ENCODE peak calls at places on chromosomes 4 and X, in nine cellular contexts. R is GM23248, G is GM12865, Z is breast epithelium, V is HFF-Myc, T is MM.1S, W is astrocyte, M is ovary, B is lower lobe of right lung. X is an unnamed sample.

GRCh38 chr4:38603652-38604051 is 60.3 kb upstream of the KLF3 start:
- DNase-seq in T (no peak), Z (no peak), W (no peak), R (no peak), B (no peak), V (no peak), M (no peak), G (no peak), X (no peak)

GRCh38 chr4:159417006-159417405 is 314.1 kb downstream of the RAPGEF2 start:
- DNase-seq in G (no peak), T (no peak), V (no peak), M (no peak), W (no peak), Z (no peak), B (no peak), R (no peak), X (no peak)

GRCh38 chrX:13254076-13254785 is 65.6 kb downstream of the ATXN3L start:
- DNase-seq in B (peak; percentile 55), T (peak; percentile 53), R (peak; percentile 36), G (peak; percentile 80), Z (no peak), V (no peak), W (peak; percentile 39), M (peak; percentile 36), X (no peak)

GRCh38 chr4:7353846-7354610 is 80.7 kb downstream of the PSAPL1 start:
- DNase-seq in V (no peak), B (peak; percentile 28), W (no peak), G (no peak), T (no peak), Z (no peak), R (no peak), M (peak; percentile 67), X (no peak)

GRCh38 chrX:119790977-119791436 is 423 bp downstream of the RPL39 start:
- DNase-seq in B (no peak), M (no peak), Z (peak; percentile 48), V (no peak), T (peak; percentile 30), W (peak; percentile 10), G (peak; percentile 58), R (peak; percentile 69), X (no peak)

GRCh38 chr4:59553739-59554126 is 1646.4 kb upstream of the ADGRL3 start:
- DNase-seq in M (no peak), G (peak; percentile 41), B (no peak), W (peak; percentile 52), V (no peak), Z (no peak), T (peak; percentile 62), R (peak; percentile 3), X (no peak)

GRCh38 chr4:26856906-26857277 is 3.7 kb upstream of the STIM2 start:
- DNase-seq in Z (no peak), R (peak; percentile 18), W (no peak), G (no peak), M (no peak), T (no peak), V (no peak), B (no peak), X (no peak)

GRCh38 chr4:38082424-38083374 is 122.5 kb downstream of the PTTG2 start:
- DNase-seq in B (no peak), V (no peak), R (peak; percentile 84), M (no peak), Z (no peak), T (no peak), W (peak; percentile 86), G (no peak), X (no peak)

GRCh38 chr4:8558080-8558960 is 21.9 kb upstream of the GPR78 start:
- DNase-seq in T (no peak), W (peak; percentile 37), M (peak; percentile 29), V (no peak), B (no peak), G (no peak), Z (no peak), R (peak; percentile 85), X (no peak)

GRCh38 chrX:69163936-69164741 is 1.1 kb downstream of the PJA1 start:
- DNase-seq in W (no peak), Z (no peak), T (no peak), G (peak; percentile 57), R (peak; percentile 29), M (peak; percentile 59), B (peak; percentile 53), V (no peak), X (no peak)

GRCh38 chr4:70240192-70240591 is 2.2 kb upstream of the CSN3 start:
- DNase-seq in V (no peak), Z (no peak), W (peak; percentile 20), M (no peak), R (no peak), G (no peak), B (no peak), T (no peak), X (no peak)

GRCh38 chr4:2484993-2485392 is 16.1 kb downstream of the RNF4 start:
- DNase-seq in M (peak; percentile 49), B (peak; percentile 91), G (peak; percentile 89), W (no peak), V (no peak), T (peak; percentile 83), R (peak; percentile 84), Z (no peak), X (no peak)

GRCh38 chr4:153060191-153060590 is 124.1 kb downstream of the FHDC1 start:
- DNase-seq in Z (no peak), T (no peak), B (no peak), R (no peak), M (no peak), G (no peak), V (no peak), W (no peak), X (no peak)

GRCh38 chrX:53093177-53093655 is 726 bp upstream of the KANTR start:
- DNase-seq in W (peak; percentile 54), V (no peak), T (peak; percentile 76), Z (peak; percentile 75), B (peak; percentile 90), G (peak; percentile 84), M (peak; percentile 85), R (peak; percentile 87), X (no peak)

GRCh38 chrX:23901065-23901464 is 6.7 kb downstream of the APOO start:
- DNase-seq in B (no peak), V (no peak), M (no peak), Z (no peak), W (peak; percentile 84), G (peak; percentile 46), T (no peak), R (peak; percentile 84), X (peak; percentile 71)

GRCh38 chr4:24470681-24471622 is 113.4 kb downstream of the DHX15 start:
- DNase-seq in V (no peak), G (peak; percentile 21), T (peak; percentile 30), W (peak; percentile 61), Z (no peak), B (peak; percentile 45), R (peak; percentile 66), M (peak; percentile 60), X (no peak)

GRCh38 chr4:82842593-82842992 is 44.0 kb upstream of the SCD5 start:
- DNase-seq in Z (no peak), B (no peak), R (peak; percentile 68), M (no peak), T (no peak), V (no peak), W (no peak), G (no peak), X (no peak)

GRCh38 chrX:142978130-142978684 is 47.5 kb upstream of the SPANXN4 start:
- DNase-seq in G (peak; percentile 55), M (no peak), T (peak; percentile 14), R (no peak), Z (no peak), B (no peak), V (no peak), W (no peak), X (no peak)
- H3K4me3 ChIP-seq in G (peak overlapping the region; percentile 43), M (no peak overlapping the region), T (peak overlapping the region; percentile 9), R (no peak overlapping the region), Z (no peak overlapping the region), B (no peak overlapping the region), V (no peak overlapping the region), W (no peak overlapping the region), X (no peak overlapping the region)

GRCh38 chr4:35534946-35535345 is 709.4 kb downstream of the ARAP2 start:
- DNase-seq in V (no peak), B (no peak), G (no peak), W (no peak), R (no peak), T (no peak), M (no peak), Z (no peak), X (no peak)
- H3K4me3 ChIP-seq in V (no peak overlapping the region), B (no peak overlapping the region), G (no peak overlapping the region), W (no peak overlapping the region), R (no peak overlapping the region), T (no peak overlapping the region), M (no peak overlapping the region), Z (no peak overlapping the region), X (no peak overlapping the region)

GRCh38 chrX:39818750-39819149 is 279.0 kb downstream of the BCOR start:
- DNase-seq in Z (no peak), M (no peak), R (no peak), G (no peak), B (no peak), T (no peak), V (no peak), W (no peak), X (no peak)

GRCh38 chrX:39821011-39821708 is 276.6 kb downstream of the BCOR start:
- DNase-seq in T (no peak), G (peak; percentile 9), B (no peak), Z (no peak), V (no peak), W (peak; percentile 16), M (peak; percentile 70), R (peak; percentile 58), X (no peak)

GRCh38 chrX:39821709-39822095 is 276.1 kb downstream of the BCOR start:
- DNase-seq in W (no peak), V (no peak), M (peak; percentile 47), Z (no peak), G (no peak), T (no peak), R (no peak), B (no peak), X (no peak)

GRCh38 chrX:39822133-39822748 is 275.5 kb downstream of the BCOR start:
- DNase-seq in B (no peak), W (no peak), G (no peak), M (no peak), Z (no peak), V (no peak), T (no peak), R (no peak), X (no peak)

GRCh38 chrX:39819921-39820849 is 277.6 kb downstream of the BCOR start:
- DNase-seq in Z (no peak), M (peak; percentile 49), V (no peak), W (no peak), T (no peak), B (no peak), R (no peak), G (peak; percentile 3), X (no peak)
- H3K4me3 ChIP-seq in Z (peak overlapping the region; percentile 67), M (peak overlapping the region; percentile 43), V (peak overlapping the region; percentile 33), W (peak overlapping the region; percentile 28), T (no peak overlapping the region), B (peak overlapping the region; percentile 45), R (peak overlapping the region; percentile 65), G (no peak overlapping the region), X (peak overlapping the region; percentile 42)

GRCh38 chr4:121034010-121034409 is 38.3 kb downstream of the NDNF start:
- DNase-seq in M (no peak), G (no peak), B (no peak), W (peak; percentile 47), R (peak; percentile 74), V (no peak), T (no peak), Z (no peak), X (peak; percentile 62)
- H3K4me3 ChIP-seq in M (no peak overlapping the region), G (no peak overlapping the region), B (no peak overlapping the region), W (no peak overlapping the region), R (no peak overlapping the region), V (no peak overlapping the region), T (no peak overlapping the region), Z (no peak overlapping the region), X (no peak overlapping the region)